ENCODE peak calls at places on chromosomes 7 and 10, in eight cellular contexts. B, I, F, L, O, Y, S and U are unnamed samples.
A peak's percentile ranks its signal among the peaks of the same experiment; 100 is the strongest.

GRCh38 chr10:110802551-110803238 is 69.0 kb upstream of the PDCD4 start:
- DNase-seq in B (no peak), I (peak; percentile 5), F (no peak), L (no peak), O (peak; percentile 74), Y (no peak), S (no peak), U (peak; percentile 85)

GRCh38 chr7:111517441-111518037 is 44.8 kb downstream of the IMMP2L start:
- DNase-seq in B (no peak), I (no peak), F (no peak), L (no peak), O (no peak), Y (no peak), S (no peak), U (no peak)

GRCh38 chr7:87234949-87235348 is 15.4 kb upstream of the TMEM243 start:
- DNase-seq in B (no peak), I (no peak), F (no peak), L (no peak), O (no peak), Y (no peak), S (no peak), U (no peak)

GRCh38 chr7:42227523-42227922 is 9.5 kb downstream of the GLI3 start:
- DNase-seq in B (no peak), I (no peak), F (no peak), L (peak; percentile 30), O (no peak), Y (no peak), S (no peak), U (no peak)

GRCh38 chr10:79320785-79321493 is 26.3 kb upstream of the PPIF start:
- DNase-seq in B (peak; percentile 37), I (no peak), F (peak; percentile 23), L (no peak), O (peak; percentile 84), Y (no peak), S (no peak), U (peak; percentile 73)

GRCh38 chr7:92260248-92260781 is 14.5 kb downstream of the ANKIB1 start:
- DNase-seq in B (no peak), I (no peak), F (no peak), L (no peak), O (no peak), Y (no peak), S (no peak), U (peak; percentile 40)

GRCh38 chr7:31121641-31122040 is 69.5 kb downstream of the ADCYAP1R1 start:
- DNase-seq in B (no peak), I (no peak), F (no peak), L (no peak), O (no peak), Y (no peak), S (no peak), U (no peak)

GRCh38 chr7:47614450-47614849 is 32.5 kb upstream of the TNS3 start:
- DNase-seq in B (no peak), I (no peak), F (no peak), L (no peak), O (no peak), Y (no peak), S (no peak), U (no peak)

GRCh38 chr10:659710-660141 is 29.7 kb downstream of the DIP2C start:
- DNase-seq in B (no peak), I (no peak), F (no peak), L (no peak), O (peak; percentile 27), Y (no peak), S (no peak), U (peak; percentile 81)

GRCh38 chr7:13411151-13411550 is 578.3 kb downstream of the ETV1 start:
- DNase-seq in B (no peak), I (no peak), F (no peak), L (no peak), O (no peak), Y (no peak), S (no peak), U (no peak)

GRCh38 chr10:3471927-3472704 is 299.5 kb upstream of the PITRM1 start:
- DNase-seq in B (no peak), I (no peak), F (no peak), L (no peak), O (no peak), Y (no peak), S (no peak), U (peak; percentile 45)

GRCh38 chr10:31458974-31459373 is 140.0 kb downstream of the ZEB1 start:
- DNase-seq in B (no peak), I (no peak), F (no peak), L (no peak), O (no peak), Y (no peak), S (no peak), U (no peak)

GRCh38 chr7:16562456-16563220 is 36.0 kb downstream of the LRRC72 start:
- DNase-seq in B (no peak), I (no peak), F (no peak), L (no peak), O (no peak), Y (no peak), S (no peak), U (no peak)

GRCh38 chr10:27890971-27891370 is 107.9 kb downstream of the ODAD2 start:
- DNase-seq in B (no peak), I (no peak), F (no peak), L (no peak), O (no peak), Y (no peak), S (no peak), U (no peak)

GRCh38 chr7:148720472-148720871 is 21.8 kb downstream of the CUL1 start:
- DNase-seq in B (no peak), I (no peak), F (no peak), L (no peak), O (no peak), Y (no peak), S (no peak), U (no peak)

GRCh38 chr10:91758303-91759146 is 39.7 kb upstream of the TNKS2 start:
- DNase-seq in B (no peak), I (no peak), F (no peak), L (peak; percentile 70), O (peak; percentile 33), Y (no peak), S (no peak), U (peak; percentile 79)

GRCh38 chr7:150946826-150947750 is 31.0 kb downstream of the KCNH2 start:
- DNase-seq in B (no peak), I (no peak), F (no peak), L (no peak), O (no peak), Y (no peak), S (no peak), U (no peak)

GRCh38 chr7:18570890-18571478 is 75.4 kb downstream of the HDAC9 start:
- DNase-seq in B (no peak), I (no peak), F (no peak), L (peak; percentile 34), O (no peak), Y (no peak), S (no peak), U (peak; percentile 71)

GRCh38 chr10:97297556-97298222 is 5.3 kb upstream of the ARHGAP19 start:
- DNase-seq in B (no peak), I (no peak), F (no peak), L (peak; percentile 50), O (no peak), Y (no peak), S (no peak), U (no peak)

GRCh38 chr7:42315096-42315495 is 78.1 kb upstream of the GLI3 start:
- DNase-seq in B (no peak), I (no peak), F (no peak), L (no peak), O (no peak), Y (no peak), S (no peak), U (peak; percentile 78)

GRCh38 chr10:96556003-96556402 is 30.8 kb downstream of the TM9SF3 start:
- DNase-seq in B (no peak), I (no peak), F (no peak), L (peak; percentile 42), O (no peak), Y (no peak), S (no peak), U (peak; percentile 9)

GRCh38 chr7:66558660-66559465 is 69.8 kb upstream of the KCTD7 start:
- DNase-seq in B (no peak), I (no peak), F (no peak), L (no peak), O (no peak), Y (no peak), S (no peak), U (peak; percentile 8)

GRCh38 chr7:15446280-15446679 is 115.5 kb downstream of the AGMO start:
- DNase-seq in B (no peak), I (no peak), F (no peak), L (no peak), O (no peak), Y (no peak), S (no peak), U (no peak)